ENCODE peak calls at places on chromosomes 1 and 21, in six cellular contexts. V, O, I, A, C and Y are unnamed samples.

GRCh38 chr1:187691439-187691838 is 862.7 kb downstream of the PLA2G4A start:
- DNase-seq in V (no peak), O (no peak), I (peak), A (no peak), C (no peak), Y (peak)

GRCh38 chr1:25997759-25998074 is at the start of gene PAFAH2:
- DNase-seq in V (no peak), O (no peak), I (no peak), A (no peak), C (no peak), Y (no peak)

GRCh38 chr1:22930235-22930912 is 42.3 kb downstream of the LACTBL1 start:
- DNase-seq in V (no peak), O (no peak), I (peak), A (no peak), C (peak), Y (peak)

GRCh38 chr1:204274441-204274840 is 60.7 kb upstream of the GOLT1A start:
- DNase-seq in V (no peak), O (no peak), I (no peak), A (no peak), C (no peak), Y (no peak)

GRCh38 chr1:160204526-160205241 is 500 bp upstream of the PEA15 start:
- DNase-seq in V (no peak), O (no peak), I (no peak), A (no peak), C (no peak), Y (no peak)

GRCh38 chr1:7299994-7300393 is 471.1 kb upstream of the VAMP3 start:
- DNase-seq in V (no peak), O (no peak), I (peak), A (no peak), C (peak), Y (peak)

GRCh38 chr1:153922076-153922837 is 515 bp downstream of the GATAD2B start:
- DNase-seq in V (no peak), O (peak), I (peak), A (no peak), C (peak), Y (no peak)

GRCh38 chr1:179230721-179231120 is 1.2 kb upstream of the ABL2 start:
- DNase-seq in V (no peak), O (no peak), I (no peak), A (no peak), C (peak), Y (no peak)

GRCh38 chr21:15138475-15138874 is 73.7 kb upstream of the NRIP1 start:
- DNase-seq in V (no peak), O (no peak), I (no peak), A (no peak), C (peak), Y (no peak)

GRCh38 chr1:54950361-54951163 is 29.9 kb upstream of the TMEM61 start:
- DNase-seq in V (peak), O (peak), I (peak), A (peak), C (peak), Y (peak)

GRCh38 chr1:95068956-95069710 is 3.6 kb downstream of the ALG14 start:
- DNase-seq in V (no peak), O (no peak), I (no peak), A (no peak), C (peak), Y (no peak)

GRCh38 chr1:162230096-162230495 is 146.6 kb downstream of the SPATA46 start:
- DNase-seq in V (no peak), O (no peak), I (peak), A (no peak), C (no peak), Y (no peak)